ENCODE peak calls at places on chromosomes 16 and 17, in nine cellular contexts. P, O, T, F, X, Y, H, D and Z are unnamed samples.

GRCh38 chr16:9007177-9007794 is 43.6 kb upstream of the USP7 start:
- DNase-seq in O (no peak), Y (no peak), F (no peak), H (no peak), P (no peak), T (no peak), X (no peak), D (no peak), Z (no peak)

GRCh38 chr16:81500833-81501521 is 56.4 kb downstream of the CMIP start:
- DNase-seq in T (no peak), O (no peak), X (no peak), F (no peak), H (no peak), Y (no peak), P (no peak), D (peak), Z (no peak)

GRCh38 chr16:10228779-10229178 is 46.6 kb upstream of the GRIN2A start:
- DNase-seq in T (peak), O (no peak), F (no peak), X (no peak), P (no peak), Y (no peak), D (no peak), H (no peak), Z (peak)

GRCh38 chr16:990516-991291 is 9.1 kb downstream of the SOX8 start:
- DNase-seq in H (no peak), O (no peak), F (no peak), T (no peak), P (peak), D (no peak), X (no peak), Y (no peak), Z (no peak)

GRCh38 chr17:82063424-82064415 is 1.9 kb downstream of the DUS1L start:
- DNase-seq in H (peak), T (no peak), X (no peak), O (no peak), D (no peak), Y (no peak), F (no peak), P (no peak), Z (peak)

GRCh38 chr17:17075037-17075755 is 32.9 kb downstream of the MPRIP start:
- DNase-seq in O (peak), X (no peak), Y (no peak), T (peak), F (no peak), D (no peak), H (peak), P (no peak), Z (no peak)

GRCh38 chr16:86196687-86197391 is 297.9 kb downstream of the IRF8 start:
- DNase-seq in P (no peak), X (no peak), O (no peak), T (no peak), F (no peak), D (no peak), H (no peak), Y (no peak), Z (no peak)

GRCh38 chr16:81170824-81171223 is 67.7 kb upstream of the BCO1 start:
- DNase-seq in O (no peak), Y (no peak), F (no peak), P (peak), X (peak), H (no peak), T (no peak), D (no peak), Z (no peak)

GRCh38 chr17:80117491-80118401 is 16.4 kb downstream of the GAA start:
- DNase-seq in T (peak), X (no peak), H (peak), D (no peak), O (no peak), P (no peak), Y (no peak), F (no peak), Z (no peak)

GRCh38 chr17:83067718-83068261 is 11.6 kb upstream of the METRNL start:
- DNase-seq in H (no peak), O (no peak), F (peak), X (no peak), T (peak), D (no peak), Y (no peak), P (peak), Z (no peak)
- TF ChIP-seq CTCF in H (no peak), O (no peak), F (no peak), X (peak), T (peak), D (no peak), Y (peak), P (no peak), Z (peak)

DNA sequence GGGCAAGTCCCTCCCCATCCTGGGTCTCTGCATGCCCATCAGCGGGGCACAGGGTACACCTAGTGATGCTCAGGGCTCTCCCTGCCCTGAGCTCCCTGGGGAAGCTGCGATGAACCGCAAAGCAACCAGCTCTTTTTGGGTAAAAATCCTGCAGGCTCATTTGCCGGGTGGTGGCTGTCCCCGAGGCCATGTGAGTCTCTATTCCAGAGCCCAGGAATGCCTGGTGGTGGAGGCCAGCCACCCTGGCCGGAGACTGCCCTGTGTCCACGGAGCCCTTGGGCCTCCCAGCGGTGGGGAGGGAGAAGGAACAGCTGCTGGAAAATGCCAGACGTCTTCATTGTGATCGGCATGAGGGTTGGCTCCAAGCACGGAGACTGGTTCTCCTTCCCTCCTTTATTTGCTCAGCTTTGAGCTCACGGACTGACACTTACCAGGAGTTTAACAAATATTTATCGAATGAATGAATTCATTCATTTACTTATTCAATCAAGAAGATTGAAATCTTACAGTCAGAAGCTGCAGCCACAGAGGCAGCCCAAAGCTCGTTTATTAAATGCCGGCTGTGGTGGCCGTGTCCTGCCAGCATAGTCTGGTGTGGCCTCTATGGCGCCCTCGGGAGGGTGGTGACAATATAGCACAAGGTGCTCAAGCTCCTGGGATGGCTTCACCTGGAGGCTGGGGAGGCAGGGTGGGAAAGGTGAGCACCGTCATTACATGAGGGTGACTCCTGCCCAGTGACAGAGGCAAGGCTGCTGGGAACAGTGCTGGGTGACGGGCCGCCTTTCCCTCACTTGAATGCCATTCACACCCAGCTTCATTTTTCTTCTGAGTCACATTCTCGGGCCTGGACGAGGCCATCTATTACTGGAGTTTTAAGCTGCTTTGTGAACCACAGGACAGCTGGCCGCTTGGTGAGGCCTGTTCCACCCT is 31.1 kb upstream of the JPH3 start:
- DNase-seq in P (peak), D (no peak), F (peak), X (peak), O (no peak), T (peak), H (no peak), Y (no peak), Z (peak)
- TF ChIP-seq CTCF in P (peak), D (no peak), F (peak), X (peak), O (peak), T (peak), H (peak), Y (peak), Z (peak)

DNA sequence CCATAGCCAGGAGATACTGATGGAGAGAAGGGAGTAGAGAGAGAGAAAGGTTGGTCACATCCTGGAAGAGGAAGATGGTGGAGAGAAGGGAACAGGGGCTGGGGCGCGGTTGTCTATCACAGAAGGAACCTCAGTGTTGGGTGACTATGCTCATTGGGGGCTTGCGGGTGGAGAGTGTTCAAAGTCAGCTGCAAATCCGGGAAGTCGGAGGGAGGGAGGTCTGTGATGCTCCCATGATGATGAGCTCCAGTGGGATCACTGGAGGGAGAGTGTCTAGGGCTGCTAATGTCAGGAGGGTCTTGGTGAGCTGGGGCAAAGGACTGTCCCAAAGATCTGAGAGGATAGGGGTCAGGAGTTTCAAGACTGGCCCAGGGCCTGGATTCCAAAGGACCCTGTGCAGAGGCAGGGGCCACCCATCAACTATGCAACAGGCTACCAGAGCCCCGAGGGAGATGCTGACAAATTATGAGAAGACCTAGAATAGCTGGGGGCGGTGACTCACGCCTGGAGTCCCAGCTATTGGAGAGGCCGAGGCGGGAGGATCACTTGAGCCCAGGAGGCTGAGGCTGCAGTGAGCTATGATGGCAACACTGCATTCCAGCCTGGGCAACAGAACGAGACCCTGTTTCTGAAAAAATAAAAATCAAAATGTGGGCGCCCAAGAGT is 2.6 kb downstream of the SPDYE4 start:
- DNase-seq in X (no peak), P (no peak), H (no peak), O (no peak), T (no peak), D (no peak), Y (no peak), F (peak), Z (no peak)
- TF ChIP-seq CTCF in X (no peak), P (no peak), H (no peak), O (no peak), T (no peak), D (no peak), Y (no peak), F (no peak), Z (no peak)

GRCh38 chr17:6495450-6496115 is 51.3 kb downstream of the PIMREG start:
- DNase-seq in P (no peak), O (no peak), H (peak), X (no peak), D (no peak), F (peak), T (no peak), Y (no peak), Z (no peak)
- TF ChIP-seq CTCF in P (peak), O (no peak), H (no peak), X (peak), D (no peak), F (no peak), T (no peak), Y (no peak), Z (no peak)